ENCODE peak calls at places on chromosomes 1 and 21, in four cellular contexts. Y is A549, D is GM12878, K is HepG2. H is an unnamed sample.

GRCh38 chr21:41864311-41865001 is 14.7 kb downstream of the PRDM15 start:
- DNase-seq in Y (no peak), D (no peak), K (no peak), H (no peak)

GRCh38 chr1:22472596-22472995 is 20.9 kb downstream of the ZBTB40 start:
- DNase-seq in Y (no peak), D (no peak), K (no peak), H (no peak)

GRCh38 chr1:225881081-225882007 is 836 bp downstream of the TMEM63A start:
- DNase-seq in Y (no peak), D (no peak), K (peak), H (peak)

GRCh38 chr1:16152521-16153087 is 3.3 kb downstream of the EPHA2 start:
- DNase-seq in Y (no peak), D (no peak), K (peak), H (no peak)

GRCh38 chr1:16921391-16922185 is at the start of gene CROCC:
- DNase-seq in Y (no peak), D (no peak), K (no peak), H (no peak)

GRCh38 chr1:25091671-25092070 is 140.6 kb downstream of the SYF2 start:
- DNase-seq in Y (no peak), D (no peak), K (no peak), H (no peak)

GRCh38 chr1:184315254-184315653 is 71.6 kb upstream of the C1orf21 start:
- DNase-seq in Y (no peak), D (no peak), K (no peak), H (no peak)

GRCh38 chr21:46099476-46099875 is 1.6 kb downstream of the COL6A2 start:
- DNase-seq in Y (no peak), D (no peak), K (peak), H (peak)

GRCh38 chr1:174692313-174692712 is 244.5 kb downstream of the GPR52 start:
- DNase-seq in Y (no peak), D (no peak), K (peak), H (peak)

GRCh38 chr1:206797534-206798383 is 25.5 kb upstream of the IL10 start:
- DNase-seq in Y (peak), D (no peak), K (no peak), H (peak)

GRCh38 chr1:21013510-21013909 is 163.2 kb downstream of the EIF4G3 start:
- DNase-seq in Y (no peak), D (no peak), K (peak), H (no peak)

GRCh38 chr1:62092126-62092525 is 102.5 kb upstream of the L1TD1 start:
- DNase-seq in Y (no peak), D (no peak), K (no peak), H (no peak)

GRCh38 chr1:94045465-94046056 is 75.4 kb downstream of the ABCA4 start:
- DNase-seq in Y (peak), D (no peak), K (peak), H (peak)

GRCh38 chr1:226979517-226980121 is 39.5 kb downstream of the COQ8A start:
- DNase-seq in Y (no peak), D (no peak), K (no peak), H (no peak)

GRCh38 chr1:85850238-85850637 is 142.0 kb upstream of the ZNHIT6 start:
- DNase-seq in Y (peak), D (no peak), K (peak), H (no peak)

GRCh38 chr1:21936366-21937031 is 611 bp downstream of the HSPG2 start:
- DNase-seq in Y (no peak), D (no peak), K (no peak), H (no peak)

GRCh38 chr1:31593770-31594632 is 17.7 kb downstream of the TINAGL1 start:
- DNase-seq in Y (peak), D (peak), K (peak), H (peak)

GRCh38 chr1:209646558-209646957 is 5.7 kb downstream of the LAMB3 start:
- DNase-seq in Y (no peak), D (no peak), K (no peak), H (no peak)

GRCh38 chr1:161176468-161177111 is 717 bp downstream of the B4GALT3 start:
- DNase-seq in Y (no peak), D (no peak), K (no peak), H (no peak)

GRCh38 chr1:29685387-29685786 is 449.1 kb downstream of the PTPRU start:
- DNase-seq in Y (no peak), D (no peak), K (no peak), H (no peak)

GRCh38 chr1:228317411-228317828 is 89.2 kb downstream of the TRIM11 start:
- DNase-seq in Y (no peak), D (no peak), K (no peak), H (no peak)

GRCh38 chr1:41486053-41486891 is 1.8 kb upstream of the EDN2 start:
- DNase-seq in Y (no peak), D (peak), K (no peak), H (no peak)

GRCh38 chr1:151994956-151995355 is 1.3 kb upstream of the S100A10 start:
- DNase-seq in Y (peak), D (no peak), K (no peak), H (no peak)

GRCh38 chr21:27725916-27726315 is 759.0 kb upstream of the ADAMTS5 start:
- DNase-seq in Y (no peak), D (no peak), K (no peak), H (no peak)

GRCh38 chr1:243924188-243924587 is 74.1 kb upstream of the AKT3 start:
- DNase-seq in Y (no peak), D (no peak), K (no peak), H (no peak)

GRCh38 chr1:243927401-243927800 is 77.4 kb upstream of the AKT3 start:
- DNase-seq in Y (no peak), D (no peak), K (no peak), H (no peak)

GRCh38 chr1:243926299-243926698 is 76.3 kb upstream of the AKT3 start:
- DNase-seq in Y (no peak), D (no peak), K (no peak), H (no peak)

GRCh38 chr1:243924588-243925349 is 74.7 kb upstream of the AKT3 start:
- DNase-seq in Y (no peak), D (no peak), K (no peak), H (no peak)

GRCh38 chr1:243926803-243927245 is 76.8 kb upstream of the AKT3 start:
- DNase-seq in Y (peak), D (no peak), K (no peak), H (no peak)
- TF ChIP-seq POLR2AphosphoS2 in Y (no peak), D (no peak), K (no peak), H (no peak)

GRCh38 chr1:230394741-230395140 is 31.4 kb downstream of the PGBD5 start:
- DNase-seq in Y (no peak), D (no peak), K (no peak), H (no peak)
- TF ChIP-seq POLR2AphosphoS2 in Y (no peak), D (no peak), K (no peak), H (no peak)

GRCh38 chr1:34682452-34683223 is 72.2 kb upstream of the GJB5 start:
- DNase-seq in Y (no peak), D (no peak), K (no peak), H (no peak)
- TF ChIP-seq POLR2AphosphoS2 in Y (no peak), D (no peak), K (no peak), H (no peak)

DNA sequence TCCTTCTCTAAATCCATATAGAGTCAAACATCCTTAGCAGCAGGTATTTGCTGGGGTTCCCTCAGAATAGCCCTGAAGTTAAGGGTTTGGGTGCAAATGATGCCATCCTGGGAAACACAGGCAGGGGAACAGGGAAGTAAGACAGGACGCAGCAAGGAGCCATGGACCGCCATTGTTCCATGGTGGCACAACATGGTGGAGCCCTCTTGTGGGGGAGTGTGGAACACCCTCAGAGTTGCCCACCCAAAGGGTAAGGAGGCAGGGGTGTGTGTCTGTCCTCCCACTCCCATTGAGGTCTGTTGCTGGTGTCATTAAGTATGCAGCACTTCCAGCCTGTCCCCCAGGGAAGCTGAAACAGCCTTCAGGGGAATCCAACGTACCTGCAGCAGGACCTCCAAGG is 20.4 kb upstream of the RCAN1 start:
- DNase-seq in Y (no peak), D (no peak), K (no peak), H (peak)
- TF ChIP-seq POLR2AphosphoS2 in Y (no peak), D (no peak), K (no peak), H (no peak)

DNA sequence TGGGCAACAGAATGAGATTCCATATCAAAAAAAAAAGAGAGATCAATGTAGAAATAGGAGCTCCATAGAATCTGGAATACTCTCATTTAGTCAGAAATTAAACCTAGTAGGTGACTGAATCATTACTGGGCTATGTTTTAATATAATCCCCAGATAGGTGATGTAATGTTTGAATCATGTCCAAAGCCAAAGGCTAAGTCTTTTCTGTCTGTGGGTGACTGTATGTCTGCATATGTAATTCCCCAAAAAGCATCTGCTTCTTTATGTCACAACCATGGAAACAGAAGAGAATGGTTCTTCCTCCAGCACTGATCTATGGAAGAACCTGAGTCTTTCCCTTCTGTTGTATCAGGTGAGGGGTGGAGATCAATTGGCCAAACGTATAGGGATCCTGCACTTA is 5.8 kb downstream of the LAMC2 start:
- DNase-seq in Y (no peak), D (no peak), K (no peak), H (no peak)
- TF ChIP-seq POLR2AphosphoS2 in Y (no peak), D (no peak), K (no peak), H (no peak)

GRCh38 chr21:36700295-36700960 is 1.5 kb downstream of the SIM2 start:
- DNase-seq in Y (no peak), D (no peak), K (no peak), H (no peak)

GRCh38 chr21:36700961-36701911 is 2.3 kb downstream of the SIM2 start:
- DNase-seq in Y (no peak), D (no peak), K (no peak), H (no peak)

GRCh38 chr21:36699026-36699545 is at the start of gene SIM2:
- DNase-seq in Y (no peak), D (no peak), K (no peak), H (no peak)

GRCh38 chr21:36698160-36699025 is 522 bp upstream of the SIM2 start:
- DNase-seq in Y (peak), D (no peak), K (no peak), H (no peak)

DNA sequence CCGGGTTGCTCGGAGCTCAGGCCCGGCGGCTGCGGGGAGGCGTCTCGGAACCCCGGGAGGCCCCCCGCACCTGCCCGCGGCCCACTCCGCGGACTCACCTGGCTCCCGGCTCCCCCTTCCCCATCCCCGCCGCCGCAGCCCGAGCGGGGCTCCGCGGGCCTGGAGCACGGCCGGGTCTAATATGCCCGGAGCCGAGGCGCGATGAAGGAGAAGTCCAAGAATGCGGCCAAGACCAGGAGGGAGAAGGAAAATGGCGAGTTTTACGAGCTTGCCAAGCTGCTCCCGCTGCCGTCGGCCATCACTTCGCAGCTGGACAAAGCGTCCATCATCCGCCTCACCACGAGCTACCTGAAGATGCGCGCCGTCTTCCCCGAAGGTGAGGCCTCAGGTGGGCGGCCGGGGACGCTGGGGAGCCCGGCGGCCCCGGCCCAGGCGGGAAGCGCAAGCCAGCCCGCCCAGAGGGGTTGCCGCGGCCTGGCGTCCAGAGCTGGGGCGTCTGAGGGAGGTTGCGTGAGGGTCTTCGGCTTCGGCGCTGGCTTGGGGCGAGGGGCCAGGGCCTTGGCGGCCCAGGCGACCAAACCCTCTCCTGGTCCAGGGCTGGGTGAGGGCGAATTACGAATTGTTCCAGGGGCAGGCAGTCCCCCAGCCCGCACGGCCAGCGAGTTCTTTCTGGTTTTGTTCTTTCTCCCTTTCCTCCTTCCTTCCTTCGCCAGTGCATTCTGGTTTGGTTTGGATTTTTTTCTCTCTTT is 805 bp downstream of the SIM2 start:
- DNase-seq in Y (no peak), D (no peak), K (no peak), H (no peak)
- TF ChIP-seq POLR2AphosphoS2 in Y (no peak), D (no peak), K (no peak), H (no peak)

H was measured in K562.